ENCODE peak calls at places on chromosome 6, in ten cellular contexts. One of them, this sample, is unnamed.

GRCh38 chr6:165632194-165632593 is 30.8 kb downstream of the PDE10A start:
- DNase-seq in mucosa of descending colon: no peak
- DNase-seq in A549: no peak
- DNase-seq in suprapubic skin: no peak
- DNase-seq in GM23338: no peak
- DNase-seq in fibroblast of lung: no peak
- DNase-seq in lower lobe of right lung: no peak
- DNase-seq in astrocyte of the spinal cord: no peak
- DNase-seq in lower leg skin: no peak
- DNase-seq in choroid plexus epithelial cell: peak; percentile 83
- DNase-seq in this sample: no peak

GRCh38 chr6:116847234-116847633 is 18.4 kb upstream of the GPRC6A start:
- DNase-seq in mucosa of descending colon: no peak
- DNase-seq in A549: peak; percentile 4
- DNase-seq in suprapubic skin: no peak
- DNase-seq in GM23338: peak; percentile 52
- DNase-seq in fibroblast of lung: peak; percentile 24
- DNase-seq in lower lobe of right lung: no peak
- DNase-seq in astrocyte of the spinal cord: peak; percentile 56
- DNase-seq in lower leg skin: no peak
- DNase-seq in choroid plexus epithelial cell: peak; percentile 76
- DNase-seq in this sample: peak; percentile 2

GRCh38 chr6:156899071-156899470 is 121.9 kb downstream of the ARID1B start:
- DNase-seq in mucosa of descending colon: no peak
- DNase-seq in A549: no peak
- DNase-seq in suprapubic skin: no peak
- DNase-seq in GM23338: no peak
- DNase-seq in fibroblast of lung: no peak
- DNase-seq in lower lobe of right lung: no peak
- DNase-seq in astrocyte of the spinal cord: no peak
- DNase-seq in lower leg skin: no peak
- DNase-seq in choroid plexus epithelial cell: no peak
- DNase-seq in this sample: no peak

GRCh38 chr6:139099984-139100383 is 34.9 kb upstream of the HECA start:
- DNase-seq in mucosa of descending colon: no peak
- DNase-seq in A549: no peak
- DNase-seq in suprapubic skin: no peak
- DNase-seq in GM23338: no peak
- DNase-seq in fibroblast of lung: no peak
- DNase-seq in lower lobe of right lung: no peak
- DNase-seq in astrocyte of the spinal cord: no peak
- DNase-seq in lower leg skin: no peak
- DNase-seq in choroid plexus epithelial cell: no peak
- DNase-seq in this sample: no peak

GRCh38 chr6:157811137-157811475 is 11.9 kb upstream of the SNX9 start:
- DNase-seq in mucosa of descending colon: no peak
- DNase-seq in A549: no peak
- DNase-seq in suprapubic skin: no peak
- DNase-seq in GM23338: no peak
- DNase-seq in fibroblast of lung: no peak
- DNase-seq in lower lobe of right lung: no peak
- DNase-seq in astrocyte of the spinal cord: no peak
- DNase-seq in lower leg skin: no peak
- DNase-seq in choroid plexus epithelial cell: no peak
- DNase-seq in this sample: no peak

GRCh38 chr6:116034327-116034726 is 26.4 kb downstream of the FRK start:
- DNase-seq in mucosa of descending colon: no peak
- DNase-seq in A549: no peak
- DNase-seq in suprapubic skin: no peak
- DNase-seq in GM23338: no peak
- DNase-seq in fibroblast of lung: peak; percentile 70
- DNase-seq in lower lobe of right lung: no peak
- DNase-seq in astrocyte of the spinal cord: peak; percentile 51
- DNase-seq in lower leg skin: no peak
- DNase-seq in choroid plexus epithelial cell: peak; percentile 71
- DNase-seq in this sample: peak; percentile 39

GRCh38 chr6:131281471-131282270 is 146.4 kb downstream of the AKAP7 start:
- DNase-seq in mucosa of descending colon: peak; percentile 51
- DNase-seq in A549: no peak
- DNase-seq in suprapubic skin: no peak
- DNase-seq in GM23338: peak; percentile 86
- DNase-seq in fibroblast of lung: peak; percentile 38
- DNase-seq in lower lobe of right lung: peak; percentile 51
- DNase-seq in astrocyte of the spinal cord: peak; percentile 34
- DNase-seq in lower leg skin: peak; percentile 42
- DNase-seq in choroid plexus epithelial cell: peak; percentile 77
- DNase-seq in this sample: no peak

GRCh38 chr6:104995989-104996617 is 39.2 kb downstream of the LIN28B start:
- DNase-seq in mucosa of descending colon: no peak
- DNase-seq in A549: no peak
- DNase-seq in suprapubic skin: no peak
- DNase-seq in GM23338: no peak
- DNase-seq in fibroblast of lung: peak; percentile 20
- DNase-seq in lower lobe of right lung: no peak
- DNase-seq in astrocyte of the spinal cord: peak; percentile 38
- DNase-seq in lower leg skin: no peak
- DNase-seq in choroid plexus epithelial cell: peak; percentile 92
- DNase-seq in this sample: peak; percentile 21

GRCh38 chr6:109524129-109524528 is 41.1 kb upstream of the ZBTB24 start:
- DNase-seq in mucosa of descending colon: no peak
- DNase-seq in A549: no peak
- DNase-seq in suprapubic skin: no peak
- DNase-seq in GM23338: peak; percentile 8
- DNase-seq in fibroblast of lung: no peak
- DNase-seq in lower lobe of right lung: no peak
- DNase-seq in astrocyte of the spinal cord: no peak
- DNase-seq in lower leg skin: no peak
- DNase-seq in choroid plexus epithelial cell: no peak
- DNase-seq in this sample: no peak

GRCh38 chr6:139368661-139369060 is 5.8 kb downstream of the CITED2 start:
- DNase-seq in mucosa of descending colon: no peak
- DNase-seq in A549: no peak
- DNase-seq in suprapubic skin: no peak
- DNase-seq in GM23338: peak; percentile 63
- DNase-seq in fibroblast of lung: no peak
- DNase-seq in lower lobe of right lung: no peak
- DNase-seq in astrocyte of the spinal cord: no peak
- DNase-seq in lower leg skin: no peak
- DNase-seq in choroid plexus epithelial cell: no peak
- DNase-seq in this sample: no peak

GRCh38 chr6:35603326-35604202 is 85.2 kb downstream of the FKBP5 start:
- DNase-seq in mucosa of descending colon: no peak
- DNase-seq in A549: no peak
- DNase-seq in suprapubic skin: no peak
- DNase-seq in GM23338: no peak
- DNase-seq in fibroblast of lung: peak; percentile 36
- DNase-seq in lower lobe of right lung: no peak
- DNase-seq in astrocyte of the spinal cord: peak; percentile 43
- DNase-seq in lower leg skin: no peak
- DNase-seq in choroid plexus epithelial cell: no peak
- DNase-seq in this sample: peak; percentile 47

GRCh38 chr6:83417880-83418663 is 12.8 kb downstream of the ME1 start:
- DNase-seq in mucosa of descending colon: peak; percentile 54
- DNase-seq in A549: peak; percentile 33
- DNase-seq in suprapubic skin: no peak
- DNase-seq in GM23338: peak; percentile 69
- DNase-seq in fibroblast of lung: peak; percentile 59
- DNase-seq in lower lobe of right lung: no peak
- DNase-seq in astrocyte of the spinal cord: peak; percentile 77
- DNase-seq in lower leg skin: no peak
- DNase-seq in choroid plexus epithelial cell: peak; percentile 90
- DNase-seq in this sample: peak; percentile 48

GRCh38 chr6:158568549-158568948 is 8.7 kb downstream of the TMEM181 start:
- DNase-seq in mucosa of descending colon: no peak
- DNase-seq in A549: no peak
- DNase-seq in suprapubic skin: peak; percentile 37
- DNase-seq in GM23338: no peak
- DNase-seq in fibroblast of lung: no peak
- DNase-seq in lower lobe of right lung: no peak
- DNase-seq in astrocyte of the spinal cord: no peak
- DNase-seq in lower leg skin: no peak
- DNase-seq in choroid plexus epithelial cell: no peak
- DNase-seq in this sample: no peak

GRCh38 chr6:56699066-56699654 is 56.5 kb upstream of the DST start:
- DNase-seq in mucosa of descending colon: no peak
- DNase-seq in A549: no peak
- DNase-seq in suprapubic skin: no peak
- DNase-seq in GM23338: no peak
- DNase-seq in fibroblast of lung: no peak
- DNase-seq in lower lobe of right lung: no peak
- DNase-seq in astrocyte of the spinal cord: peak; percentile 68
- DNase-seq in lower leg skin: no peak
- DNase-seq in choroid plexus epithelial cell: peak; percentile 65
- DNase-seq in this sample: no peak
- TF ChIP-seq CTCF in mucosa of descending colon: no peak
- TF ChIP-seq CTCF in A549: peak; percentile 56
- TF ChIP-seq CTCF in suprapubic skin: peak; percentile 14
- TF ChIP-seq CTCF in GM23338: peak; percentile 63
- TF ChIP-seq CTCF in fibroblast of lung: peak; percentile 40
- TF ChIP-seq CTCF in lower lobe of right lung: peak; percentile 52
- TF ChIP-seq CTCF in astrocyte of the spinal cord: peak; percentile 21
- TF ChIP-seq CTCF in lower leg skin: no peak
- TF ChIP-seq CTCF in choroid plexus epithelial cell: peak; percentile 55
- TF ChIP-seq CTCF in this sample: peak; percentile 28

GRCh38 chr6:98433325-98433724 is 401.0 kb upstream of the POU3F2 start:
- DNase-seq in mucosa of descending colon: no peak
- DNase-seq in A549: no peak
- DNase-seq in suprapubic skin: no peak
- DNase-seq in GM23338: no peak
- DNase-seq in fibroblast of lung: no peak
- DNase-seq in lower lobe of right lung: no peak
- DNase-seq in astrocyte of the spinal cord: no peak
- DNase-seq in lower leg skin: no peak
- DNase-seq in choroid plexus epithelial cell: no peak
- DNase-seq in this sample: no peak
- H3K4me3 ChIP-seq in mucosa of descending colon: no peak overlapping the region
- H3K4me3 ChIP-seq in A549: no peak overlapping the region
- H3K4me3 ChIP-seq in suprapubic skin: no peak overlapping the region
- H3K4me3 ChIP-seq in GM23338: no peak overlapping the region
- H3K4me3 ChIP-seq in fibroblast of lung: no peak overlapping the region
- H3K4me3 ChIP-seq in lower lobe of right lung: no peak overlapping the region
- H3K4me3 ChIP-seq in astrocyte of the spinal cord: no peak overlapping the region
- H3K4me3 ChIP-seq in lower leg skin: no peak overlapping the region
- H3K4me3 ChIP-seq in choroid plexus epithelial cell: no peak overlapping the region
- H3K4me3 ChIP-seq in this sample: no peak overlapping the region

GRCh38 chr6:1608976-1609661 is 596 bp upstream of the FOXC1 start:
- DNase-seq in mucosa of descending colon: no peak
- DNase-seq in A549: no peak
- DNase-seq in suprapubic skin: no peak
- DNase-seq in GM23338: peak; percentile 57
- DNase-seq in fibroblast of lung: no peak
- DNase-seq in lower lobe of right lung: no peak
- DNase-seq in astrocyte of the spinal cord: peak; percentile 20
- DNase-seq in lower leg skin: no peak
- DNase-seq in choroid plexus epithelial cell: no peak
- DNase-seq in this sample: no peak

GRCh38 chr6:1606533-1607235 is 3.0 kb upstream of the FOXC1 start:
- DNase-seq in mucosa of descending colon: no peak
- DNase-seq in A549: no peak
- DNase-seq in suprapubic skin: no peak
- DNase-seq in GM23338: peak; percentile 92
- DNase-seq in fibroblast of lung: no peak
- DNase-seq in lower lobe of right lung: no peak
- DNase-seq in astrocyte of the spinal cord: no peak
- DNase-seq in lower leg skin: no peak
- DNase-seq in choroid plexus epithelial cell: no peak
- DNase-seq in this sample: no peak

GRCh38 chr6:1608222-1608975 is 1.3 kb upstream of the FOXC1 start:
- DNase-seq in mucosa of descending colon: no peak
- DNase-seq in A549: no peak
- DNase-seq in suprapubic skin: no peak
- DNase-seq in GM23338: peak; percentile 55
- DNase-seq in fibroblast of lung: no peak
- DNase-seq in lower lobe of right lung: no peak
- DNase-seq in astrocyte of the spinal cord: peak; percentile 14
- DNase-seq in lower leg skin: no peak
- DNase-seq in choroid plexus epithelial cell: no peak
- DNase-seq in this sample: no peak

GRCh38 chr6:1607236-1607556 is 2.5 kb upstream of the FOXC1 start:
- DNase-seq in mucosa of descending colon: no peak
- DNase-seq in A549: no peak
- DNase-seq in suprapubic skin: no peak
- DNase-seq in GM23338: no peak
- DNase-seq in fibroblast of lung: no peak
- DNase-seq in lower lobe of right lung: no peak
- DNase-seq in astrocyte of the spinal cord: peak; percentile 28
- DNase-seq in lower leg skin: no peak
- DNase-seq in choroid plexus epithelial cell: no peak
- DNase-seq in this sample: peak; percentile 33

DNA sequence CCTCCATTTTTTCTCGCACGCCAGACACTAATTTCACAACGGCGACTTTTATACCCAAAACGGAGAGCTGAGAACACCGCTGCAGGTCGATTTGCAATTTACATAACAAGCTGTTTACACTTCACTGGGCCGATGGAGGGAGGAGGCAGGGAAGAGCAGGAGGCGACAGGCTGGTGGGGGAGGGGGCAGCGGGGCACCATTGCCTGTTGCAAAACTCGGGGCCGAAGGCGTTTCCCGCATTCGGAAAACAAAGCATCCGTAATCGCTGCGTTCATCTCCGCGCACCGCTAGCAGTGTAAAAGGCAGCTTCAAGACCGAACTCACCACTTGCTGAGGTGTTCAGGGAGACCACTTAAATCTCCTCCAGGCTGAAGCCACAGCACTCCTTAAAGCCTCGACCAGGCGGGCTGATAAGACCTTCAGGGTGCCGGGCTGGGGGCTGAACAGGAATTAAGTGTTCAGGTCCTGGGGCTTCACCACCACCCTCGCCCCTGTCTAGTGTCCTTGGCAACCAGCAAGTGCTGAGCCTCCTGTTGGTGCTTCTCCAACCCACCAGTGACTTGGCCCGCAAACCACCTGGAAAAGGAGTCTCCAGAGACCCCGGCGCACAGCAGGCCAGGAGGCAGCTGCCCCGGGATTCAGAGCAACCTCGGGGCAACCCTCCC is 2.0 kb upstream of the FOXC1 start:
- DNase-seq in mucosa of descending colon: no peak
- DNase-seq in A549: no peak
- DNase-seq in suprapubic skin: no peak
- DNase-seq in GM23338: peak; percentile 94
- DNase-seq in fibroblast of lung: no peak
- DNase-seq in lower lobe of right lung: no peak
- DNase-seq in astrocyte of the spinal cord: peak; percentile 18
- DNase-seq in lower leg skin: no peak
- DNase-seq in choroid plexus epithelial cell: no peak
- DNase-seq in this sample: no peak
- TF ChIP-seq CTCF in mucosa of descending colon: no peak
- TF ChIP-seq CTCF in A549: no peak
- TF ChIP-seq CTCF in suprapubic skin: no peak
- TF ChIP-seq CTCF in GM23338: no peak
- TF ChIP-seq CTCF in fibroblast of lung: no peak
- TF ChIP-seq CTCF in lower lobe of right lung: no peak
- TF ChIP-seq CTCF in astrocyte of the spinal cord: no peak
- TF ChIP-seq CTCF in lower leg skin: no peak
- TF ChIP-seq CTCF in choroid plexus epithelial cell: no peak
- TF ChIP-seq CTCF in this sample: no peak

DNA sequence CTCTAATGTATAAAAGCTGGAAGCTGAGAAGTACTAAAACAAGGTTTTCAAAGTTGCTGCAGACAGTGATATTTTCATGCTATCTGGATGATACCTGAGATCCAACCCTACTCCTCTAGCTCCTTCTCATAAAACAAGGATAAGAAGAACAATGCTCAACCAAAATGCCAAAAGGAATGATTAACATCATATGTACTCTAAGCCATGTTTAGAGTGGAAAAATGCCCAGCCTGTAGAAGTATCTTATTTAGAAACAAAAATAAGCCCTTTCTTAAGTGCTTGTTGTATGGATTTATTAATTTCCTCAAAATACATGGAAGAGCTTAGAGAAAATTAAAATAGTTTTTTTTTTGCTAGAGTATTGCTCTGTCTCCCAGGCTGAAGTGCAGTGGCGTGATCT is 23.7 kb downstream of the ECHDC1 start:
- DNase-seq in mucosa of descending colon: no peak
- DNase-seq in A549: no peak
- DNase-seq in suprapubic skin: no peak
- DNase-seq in GM23338: no peak
- DNase-seq in fibroblast of lung: peak; percentile 11
- DNase-seq in lower lobe of right lung: no peak
- DNase-seq in astrocyte of the spinal cord: no peak
- DNase-seq in lower leg skin: no peak
- DNase-seq in choroid plexus epithelial cell: no peak
- DNase-seq in this sample: no peak
- H3K4me3 ChIP-seq in mucosa of descending colon: no peak overlapping the region
- H3K4me3 ChIP-seq in A549: no peak overlapping the region
- H3K4me3 ChIP-seq in suprapubic skin: no peak overlapping the region
- H3K4me3 ChIP-seq in GM23338: no peak overlapping the region
- H3K4me3 ChIP-seq in fibroblast of lung: no peak overlapping the region
- H3K4me3 ChIP-seq in lower lobe of right lung: no peak overlapping the region
- H3K4me3 ChIP-seq in astrocyte of the spinal cord: no peak overlapping the region
- H3K4me3 ChIP-seq in lower leg skin: no peak overlapping the region
- H3K4me3 ChIP-seq in choroid plexus epithelial cell: no peak overlapping the region
- H3K4me3 ChIP-seq in this sample: no peak overlapping the region

This sample was measured in foreskin fibroblast.